ENCODE peak calls at places on chromosomes 13 and 19, in four cellular contexts. One of them, this sample, is unnamed. For H3K36me3 and H3K4me1, the result is how much of the 10 kb centered on the place peaks cover.

GRCh38 chr13:28056970-28057712 is 43.2 kb downstream of the FLT3 start:
- ATAC-seq in body of pancreas: no peak
- ATAC-seq in HCT116: no peak
- ATAC-seq in HepG2: no peak
- ATAC-seq in this sample: no peak

GRCh38 chr13:30881191-30881651 is 24.9 kb upstream of the MEDAG start:
- ATAC-seq in body of pancreas: peak
- ATAC-seq in HCT116: no peak
- ATAC-seq in HepG2: no peak
- ATAC-seq in this sample: peak

GRCh38 chr13:42602910-42603309 is 29.0 kb downstream of the TNFSF11 start:
- ATAC-seq in body of pancreas: no peak
- ATAC-seq in HCT116: no peak
- ATAC-seq in HepG2: no peak
- ATAC-seq in this sample: no peak

GRCh38 chr19:33883869-33884519 is 87.3 kb downstream of the KCTD15 start:
- ATAC-seq in body of pancreas: peak
- ATAC-seq in HCT116: no peak
- ATAC-seq in HepG2: no peak
- ATAC-seq in this sample: peak

GRCh38 chr19:1968279-1969175 is 27.6 kb downstream of the CSNK1G2 start:
- ATAC-seq in body of pancreas: no peak
- ATAC-seq in HCT116: no peak
- ATAC-seq in HepG2: no peak
- ATAC-seq in this sample: no peak

GRCh38 chr19:39828634-39829032 is 5.3 kb downstream of the DYRK1B start:
- ATAC-seq in body of pancreas: no peak
- ATAC-seq in HCT116: no peak
- ATAC-seq in HepG2: no peak
- ATAC-seq in this sample: no peak

GRCh38 chr19:45601115-45601514 is 897 bp downstream of the GPR4 start:
- ATAC-seq in body of pancreas: no peak
- ATAC-seq in HCT116: no peak
- ATAC-seq in HepG2: no peak
- ATAC-seq in this sample: peak

GRCh38 chr19:16104722-16105121 is 7.0 kb upstream of the RAB8A start:
- ATAC-seq in body of pancreas: no peak
- ATAC-seq in HCT116: no peak
- ATAC-seq in HepG2: no peak
- ATAC-seq in this sample: no peak

GRCh38 chr13:64810701-64811258 is 2419.4 kb downstream of the PCDH9 start:
- ATAC-seq in body of pancreas: no peak
- ATAC-seq in HCT116: no peak
- ATAC-seq in HepG2: no peak
- ATAC-seq in this sample: no peak

GRCh38 chr13:111090169-111090568 is 24.9 kb upstream of the ARHGEF7 start:
- ATAC-seq in body of pancreas: no peak
- ATAC-seq in HCT116: no peak
- ATAC-seq in HepG2: no peak
- ATAC-seq in this sample: no peak
- H3K36me3 ChIP-seq in body of pancreas: under half
- H3K36me3 ChIP-seq in HCT116: under half
- H3K36me3 ChIP-seq in HepG2: under half
- H3K36me3 ChIP-seq in this sample: under half

GRCh38 chr13:110291286-110291685 is 15.7 kb downstream of the COL4A1 start:
- ATAC-seq in body of pancreas: no peak
- ATAC-seq in HCT116: no peak
- ATAC-seq in HepG2: no peak
- ATAC-seq in this sample: no peak
- H3K4me1 ChIP-seq in body of pancreas: under half
- H3K4me1 ChIP-seq in HCT116: under half
- H3K4me1 ChIP-seq in HepG2: under half
- H3K4me1 ChIP-seq in this sample: under half

DNA sequence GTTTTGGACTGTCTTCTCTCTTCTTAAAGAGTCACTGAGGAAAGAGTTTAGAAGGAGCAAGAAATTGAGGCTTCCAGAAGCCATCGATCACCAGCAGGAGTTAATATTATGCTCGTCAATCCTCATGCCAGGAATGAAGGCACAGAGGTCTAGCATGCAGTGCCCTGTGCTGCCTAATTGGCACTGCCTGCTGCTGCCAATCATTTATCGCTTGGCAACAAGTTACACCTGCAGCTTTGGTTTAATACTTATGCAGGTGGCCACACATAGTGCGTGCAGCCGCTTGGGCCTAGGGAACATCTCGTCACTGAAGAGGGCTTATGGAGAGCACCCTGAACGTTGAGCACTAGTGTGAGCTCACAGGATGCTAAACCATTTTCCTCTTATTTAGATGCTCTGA is 2.7 kb upstream of the SOX1 start:
- ATAC-seq in body of pancreas: no peak
- ATAC-seq in HCT116: no peak
- ATAC-seq in HepG2: no peak
- ATAC-seq in this sample: no peak
- TF ChIP-seq POLR2A in body of pancreas: no peak
- TF ChIP-seq POLR2A in HCT116: no peak
- TF ChIP-seq POLR2A in HepG2: no peak
- TF ChIP-seq POLR2A in this sample: no peak

GRCh38 chr19:41294393-41294792 is 15.6 kb upstream of the CCDC97 start:
- ATAC-seq in body of pancreas: no peak
- ATAC-seq in HCT116: no peak
- ATAC-seq in HepG2: no peak
- ATAC-seq in this sample: no peak
- H3K36me3 ChIP-seq in body of pancreas: under half
- H3K36me3 ChIP-seq in HCT116: half or more
- H3K36me3 ChIP-seq in HepG2: half or more
- H3K36me3 ChIP-seq in this sample: under half

GRCh38 chr13:114128348-114128623 is 4.1 kb downstream of the RASA3 start:
- ATAC-seq in body of pancreas: no peak
- ATAC-seq in HCT116: no peak
- ATAC-seq in HepG2: no peak
- ATAC-seq in this sample: no peak

GRCh38 chr13:114128624-114129522 is 3.5 kb downstream of the RASA3 start:
- ATAC-seq in body of pancreas: no peak
- ATAC-seq in HCT116: peak
- ATAC-seq in HepG2: no peak
- ATAC-seq in this sample: peak

GRCh38 chr13:114129649-114130062 is 2.8 kb downstream of the RASA3 start:
- ATAC-seq in body of pancreas: no peak
- ATAC-seq in HCT116: no peak
- ATAC-seq in HepG2: no peak
- ATAC-seq in this sample: no peak

GRCh38 chr13:114126789-114127472 is 5.5 kb downstream of the RASA3 start:
- ATAC-seq in body of pancreas: no peak
- ATAC-seq in HCT116: no peak
- ATAC-seq in HepG2: no peak
- ATAC-seq in this sample: no peak

DNA sequence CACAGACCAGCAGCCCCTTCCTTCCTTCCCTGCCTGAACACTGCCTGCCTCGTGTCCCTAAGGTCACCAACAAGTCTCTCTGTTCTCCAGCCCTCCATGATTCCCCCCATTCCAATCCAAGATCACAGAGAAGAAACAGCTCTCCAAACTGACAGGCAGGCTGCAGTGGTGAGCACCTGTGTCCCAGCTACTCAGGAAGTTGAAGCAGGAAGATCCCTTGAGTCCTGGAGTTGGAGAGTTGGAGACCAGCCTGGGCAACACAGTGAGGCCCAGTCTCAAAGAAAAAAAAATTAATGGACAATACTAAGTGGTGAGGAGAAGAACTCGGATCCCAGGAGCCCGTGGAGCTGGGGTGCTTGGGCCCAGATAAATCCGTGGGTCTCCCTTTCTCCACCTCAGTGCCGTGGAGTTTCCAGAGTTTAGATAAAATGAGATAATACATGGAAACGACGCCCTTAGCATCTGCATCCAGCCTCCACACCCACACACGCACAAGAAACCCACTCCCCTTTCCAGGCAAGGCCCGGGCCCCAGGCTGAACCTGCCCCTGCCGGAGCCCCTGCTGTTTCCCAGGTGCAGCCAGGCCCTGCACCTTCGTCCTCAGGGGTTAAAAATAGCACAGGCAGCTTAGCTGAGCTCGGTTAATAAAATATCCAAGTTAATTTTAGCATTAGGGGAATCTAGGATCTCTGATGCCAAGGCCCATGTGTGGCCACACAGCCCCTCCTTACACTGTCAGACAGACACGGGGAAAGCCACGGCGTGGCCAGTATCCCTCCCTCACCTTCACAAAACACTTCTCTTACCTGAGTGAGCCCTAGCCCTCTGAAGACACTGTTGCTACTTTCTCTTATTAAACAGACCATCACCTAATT is 4.7 kb downstream of the RASA3 start:
- ATAC-seq in body of pancreas: no peak
- ATAC-seq in HCT116: no peak
- ATAC-seq in HepG2: no peak
- ATAC-seq in this sample: no peak
- H3K4me1 ChIP-seq in body of pancreas: under half
- H3K4me1 ChIP-seq in HCT116: half or more
- H3K4me1 ChIP-seq in HepG2: under half
- H3K4me1 ChIP-seq in this sample: under half

GRCh38 chr13:21522847-21523246 is 63.7 kb upstream of the ZDHHC20 start:
- ATAC-seq in body of pancreas: no peak
- ATAC-seq in HCT116: no peak
- ATAC-seq in HepG2: no peak
- ATAC-seq in this sample: no peak
- TF ChIP-seq POLR2A in body of pancreas: no peak
- TF ChIP-seq POLR2A in HCT116: no peak
- TF ChIP-seq POLR2A in HepG2: no peak
- TF ChIP-seq POLR2A in this sample: no peak

GRCh38 chr19:3528539-3529211 is 10.3 kb upstream of the TEKTIP1 start:
- ATAC-seq in body of pancreas: no peak
- ATAC-seq in HCT116: no peak
- ATAC-seq in HepG2: no peak
- ATAC-seq in this sample: no peak

GRCh38 chr19:3526507-3527244 is 12.3 kb upstream of the TEKTIP1 start:
- ATAC-seq in body of pancreas: no peak
- ATAC-seq in HCT116: no peak
- ATAC-seq in HepG2: no peak
- ATAC-seq in this sample: no peak

GRCh38 chr19:3528080-3528479 is 10.9 kb upstream of the TEKTIP1 start:
- ATAC-seq in body of pancreas: no peak
- ATAC-seq in HCT116: no peak
- ATAC-seq in HepG2: no peak
- ATAC-seq in this sample: no peak

GRCh38 chr19:3525052-3525451 is 13.9 kb upstream of the TEKTIP1 start:
- ATAC-seq in body of pancreas: no peak
- ATAC-seq in HCT116: no peak
- ATAC-seq in HepG2: no peak
- ATAC-seq in this sample: no peak

DNA sequence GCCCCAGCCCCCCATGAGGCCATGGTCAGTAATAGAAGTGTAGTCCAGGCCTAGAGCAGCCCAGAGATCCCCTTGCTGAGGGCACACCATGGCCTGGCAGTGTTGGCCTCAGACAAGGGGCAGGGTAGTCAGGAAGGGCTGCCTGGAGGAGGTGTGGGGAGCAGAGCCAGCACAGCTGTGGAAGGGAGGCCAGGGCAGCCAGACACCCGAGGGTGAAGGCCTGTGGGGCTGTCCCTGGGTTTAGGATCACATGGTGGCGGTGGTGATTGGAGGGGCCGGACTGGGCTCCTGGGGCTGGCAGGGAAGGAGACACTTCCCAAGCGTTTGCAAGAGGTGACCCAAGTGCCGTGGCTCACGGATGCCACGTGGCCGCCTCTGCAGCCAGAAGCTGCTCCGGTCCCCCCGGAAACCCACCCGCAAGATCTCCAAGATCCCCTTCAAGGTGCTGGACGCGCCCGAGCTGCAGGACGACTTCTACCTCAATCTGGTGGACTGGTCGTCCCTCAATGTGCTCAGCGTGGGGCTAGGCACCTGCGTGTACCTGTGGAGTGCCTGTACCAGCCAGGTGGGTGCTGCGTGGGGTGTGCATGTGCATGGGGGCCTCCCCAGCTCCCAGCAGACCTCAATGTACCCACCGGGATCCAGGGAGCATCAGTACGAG is 11.6 kb upstream of the TEKTIP1 start:
- ATAC-seq in body of pancreas: no peak
- ATAC-seq in HCT116: no peak
- ATAC-seq in HepG2: no peak
- ATAC-seq in this sample: no peak
- H3K36me3 ChIP-seq in body of pancreas: under half
- H3K36me3 ChIP-seq in HCT116: under half
- H3K36me3 ChIP-seq in HepG2: under half
- H3K36me3 ChIP-seq in this sample: under half